ENCODE peak calls at places on chromosomes 2 and 18, in four cellular contexts. T, O, K and A are unnamed samples.

GRCh38 chr2:72573232-72573631 is 252.6 kb downstream of the EXOC6B start:
- DNase-seq in T (no peak), O (no peak), K (no peak), A (no peak)

GRCh38 chr2:127536707-127537106 is 1.2 kb downstream of the MYO7B start:
- DNase-seq in T (no peak), O (no peak), K (no peak), A (no peak)

GRCh38 chr2:161243312-161243711 is 64.9 kb upstream of the PSMD14 start:
- DNase-seq in T (no peak), O (no peak), K (no peak), A (no peak)

GRCh38 chr2:25411281-25411680 is 69.6 kb upstream of the DNMT3A start:
- DNase-seq in T (no peak), O (peak; percentile 36), K (no peak), A (no peak)

GRCh38 chr18:12639990-12640880 is 17.7 kb downstream of the SPIRE1 start:
- DNase-seq in T (no peak), O (peak; percentile 53), K (no peak), A (no peak)

GRCh38 chr2:20448246-20449046 is 1.6 kb downstream of the RHOB start:
- DNase-seq in T (no peak), O (no peak), K (no peak), A (peak; percentile 13)

GRCh38 chr2:222561817-222562424 is 94.0 kb downstream of the FARSB start:
- DNase-seq in T (peak; percentile 50), O (peak; percentile 45), K (peak; percentile 29), A (peak; percentile 55)

GRCh38 chr2:236764716-236765115 is 195.1 kb downstream of the ACKR3 start:
- DNase-seq in T (no peak), O (no peak), K (no peak), A (no peak)

GRCh38 chr2:238551091-238551490 is 124.4 kb downstream of the ASB1 start:
- DNase-seq in T (no peak), O (no peak), K (no peak), A (no peak)

GRCh38 chr2:152497481-152498052 is 162.6 kb downstream of the FMNL2 start:
- DNase-seq in T (no peak), O (peak; percentile 72), K (no peak), A (peak; percentile 70)

GRCh38 chr2:26463252-26464207 is 14.4 kb downstream of the OTOF start:
- DNase-seq in T (no peak), O (peak; percentile 26), K (peak; percentile 15), A (no peak)

GRCh38 chr2:45212953-45213635 is 203.8 kb upstream of the SIX2 start:
- DNase-seq in T (no peak), O (no peak), K (no peak), A (peak; percentile 56)

GRCh38 chr2:240472078-240472790 is 36.8 kb downstream of the GPC1 start:
- DNase-seq in T (no peak), O (no peak), K (no peak), A (no peak)
- H3K4me1 ChIP-seq in T (no peaks in the 10 kb centered on the region), O (no peaks in the 10 kb centered on the region), K (no peaks in the 10 kb centered on the region), A (no peaks in the 10 kb centered on the region)

GRCh38 chr2:35454966-35455638 is 900.5 kb upstream of the CRIM1 start:
- DNase-seq in T (no peak), O (no peak), K (peak; percentile 31), A (no peak)
- TF ChIP-seq CTCF in T (no peak), O (no peak), K (no peak), A (no peak)

GRCh38 chr2:28454016-28454930 is 41.6 kb upstream of the PLB1 start:
- DNase-seq in T (no peak), O (no peak), K (no peak), A (peak; percentile 74)
- TF ChIP-seq POLR2A in T (no peak), O (no peak), K (no peak), A (no peak)

DNA sequence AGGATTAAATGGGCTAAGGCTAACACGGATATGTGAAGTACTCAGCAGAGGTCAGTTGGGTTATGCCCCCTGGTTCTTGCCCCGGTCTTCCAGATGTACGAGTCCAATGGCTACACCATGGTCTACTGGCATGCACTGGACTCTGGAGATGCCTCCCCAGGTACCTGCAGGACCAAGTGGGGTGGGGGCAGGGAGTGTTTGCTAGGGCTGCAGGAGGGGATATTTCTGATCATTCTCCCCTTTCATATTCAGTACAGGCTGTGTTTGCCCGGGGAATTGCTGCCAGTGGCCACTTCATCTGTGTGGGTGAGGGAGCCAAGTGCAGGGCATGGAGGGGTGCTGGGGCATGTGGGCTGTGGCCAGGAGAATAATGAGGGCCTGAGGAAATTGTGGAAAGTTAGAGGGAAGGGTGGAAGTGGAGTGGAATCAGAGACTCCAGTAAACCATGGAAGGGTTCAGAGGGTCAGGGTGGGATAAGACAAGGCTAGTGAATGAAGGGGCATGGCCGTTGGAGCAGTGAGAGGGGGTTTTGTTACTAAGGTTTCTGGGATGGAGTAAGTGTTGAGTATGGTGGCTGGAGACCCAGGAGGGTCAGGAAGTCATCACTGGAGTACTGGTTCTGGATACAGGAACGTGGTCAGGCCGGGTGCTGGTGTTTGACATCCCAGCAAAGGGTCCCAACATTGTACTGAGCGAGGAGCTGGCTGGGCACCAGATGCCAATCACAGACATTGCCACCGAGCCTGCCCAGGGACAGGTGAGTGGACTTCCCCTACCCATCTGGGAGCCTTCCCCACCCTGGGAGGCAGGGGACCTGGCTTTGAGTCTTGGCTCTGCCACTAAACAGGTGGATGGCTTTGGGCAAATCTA is 1.9 kb downstream of the WDR54 start:
- DNase-seq in T (no peak), O (no peak), K (no peak), A (no peak)
- H3K4me1 ChIP-seq in T (peaks cover 19% of the 10 kb centered on the region), O (peaks cover 5% of the 10 kb centered on the region), K (peaks cover 5% of the 10 kb centered on the region), A (peaks cover 9% of the 10 kb centered on the region)

DNA sequence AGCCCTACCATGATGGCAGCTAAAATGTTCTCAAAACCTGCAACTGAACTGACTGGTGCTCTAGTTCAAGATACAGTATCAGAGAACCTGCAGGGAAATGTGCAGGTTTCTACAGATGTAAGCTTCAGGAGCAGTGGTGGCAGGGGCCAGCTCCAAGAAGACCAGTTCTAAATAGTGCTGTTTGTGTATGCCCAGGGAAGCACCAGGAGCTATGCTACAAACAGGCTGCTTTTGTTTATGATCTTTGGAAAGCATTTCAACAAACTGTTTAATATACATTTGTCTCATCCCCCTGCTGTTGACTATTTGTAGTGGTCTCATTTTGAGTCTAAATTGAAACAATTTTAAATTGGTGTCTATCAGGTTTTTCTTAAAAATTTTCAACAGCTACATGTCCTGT is 20.7 kb downstream of the FZD5 start:
- DNase-seq in T (no peak), O (no peak), K (no peak), A (no peak)
- TF ChIP-seq CTCF in T (peak; percentile 8), O (no peak), K (no peak), A (no peak)

GRCh38 chr2:174395284-174395968 is at the start of gene SCRN3:
- DNase-seq in T (peak; percentile 87), O (peak; percentile 77), K (peak; percentile 82), A (peak; percentile 89)
- TF ChIP-seq POLR2A in T (peak; percentile 33), O (peak; percentile 42), K (peak; percentile 49), A (peak; percentile 76)